ENCODE peak calls at places on chromosomes 11 and 22, in seven cellular contexts. H is non-pigmented ciliary epithelial cell, Y is H1, P is NCI-H774, O is progenitor cell of endocrine pancreas, L is heart left ventricle, X is SK-N-DZ. Q is an unnamed sample.
A peak's percentile ranks its signal among the peaks of the same experiment; 100 is the strongest.

GRCh38 chr11:4480577-4481539 is 1.6 kb upstream of the OR52K1 start:
- DNase-seq in H (no peak), Y (no peak), P (no peak), O (no peak), L (no peak), X (no peak), Q (no peak)

GRCh38 chr11:33701831-33702230 is 1.2 kb upstream of the C11orf91 start:
- DNase-seq in H (peak; percentile 54), Y (no peak), P (no peak), O (no peak), L (peak; percentile 69), X (no peak), Q (no peak)

GRCh38 chr22:37403267-37403960 is 23.9 kb downstream of the ELFN2 start:
- DNase-seq in H (no peak), Y (peak; percentile 80), P (no peak), O (no peak), L (no peak), X (peak; percentile 17), Q (peak; percentile 86)

GRCh38 chr11:124982043-124982442 is 28.0 kb downstream of the CCDC15 start:
- DNase-seq in H (no peak), Y (no peak), P (no peak), O (no peak), L (no peak), X (no peak), Q (no peak)

GRCh38 chr11:43944761-43945311 is 2.4 kb downstream of the C11orf96 start:
- DNase-seq in H (no peak), Y (peak; percentile 98), P (no peak), O (peak; percentile 32), L (peak; percentile 73), X (peak; percentile 43), Q (no peak)

GRCh38 chr11:68996376-68997123 is 15.8 kb upstream of the MRGPRD start:
- DNase-seq in H (no peak), Y (no peak), P (no peak), O (no peak), L (no peak), X (no peak), Q (no peak)

GRCh38 chr11:94784884-94785283 is 16.7 kb downstream of the AMOTL1 start:
- DNase-seq in H (no peak), Y (no peak), P (no peak), O (no peak), L (no peak), X (no peak), Q (no peak)

GRCh38 chr11:85171648-85172257 is 455.4 kb downstream of the DLG2 start:
- DNase-seq in H (no peak), Y (no peak), P (no peak), O (no peak), L (no peak), X (no peak), Q (no peak)